ENCODE peak calls at places on chromosomes 12 and 14, in four cellular contexts. H is heart left ventricle; F is naive thymus-derived CD4-positive, alpha-beta T cell; U is GM06990. V is an unnamed sample. For H3K27me3, the result is how much of the 10 kb centered on the place peaks cover.

GRCh38 chr12:102528111-102528510 is 47.7 kb upstream of the IGF1 start:
- DNase-seq in H (no peak), F (no peak), U (no peak), V (no peak)

GRCh38 chr12:25063873-25064598 is 115.1 kb upstream of the BCAT1 start:
- DNase-seq in H (no peak), F (no peak), U (no peak), V (no peak)

GRCh38 chr14:50040401-50040775 is 76.0 kb downstream of the VCPKMT start:
- DNase-seq in H (no peak), F (peak), U (no peak), V (no peak)

GRCh38 chr12:118436002-118436724 is 59.8 kb downstream of the SUDS3 start:
- DNase-seq in H (no peak), F (no peak), U (no peak), V (peak)

GRCh38 chr12:12901158-12901791 is 9.9 kb downstream of the GPRC5A start:
- DNase-seq in H (no peak), F (no peak), U (no peak), V (no peak)

GRCh38 chr14:70642313-70643235 is 858 bp downstream of the TTC9 start:
- DNase-seq in H (no peak), F (peak), U (peak), V (peak)

GRCh38 chr14:28773917-28774691 is 7.5 kb downstream of the FOXG1 start:
- DNase-seq in H (no peak), F (no peak), U (peak), V (peak)

GRCh38 chr14:20278414-20278813 is 27.3 kb downstream of the TTC5 start:
- DNase-seq in H (no peak), F (no peak), U (no peak), V (no peak)

GRCh38 chr12:67116134-67116533 is 153.0 kb upstream of the CAND1 start:
- DNase-seq in H (no peak), F (no peak), U (no peak), V (no peak)

GRCh38 chr12:132904718-132905328 is 17.4 kb upstream of the CHFR start:
- DNase-seq in H (peak), F (peak), U (peak), V (peak)

GRCh38 chr12:52415870-52416750 is 10.0 kb upstream of the KRT82 start:
- DNase-seq in H (no peak), F (no peak), U (no peak), V (no peak)

GRCh38 chr12:107570721-107571120 is 114.9 kb upstream of the PWP1 start:
- DNase-seq in H (no peak), F (no peak), U (no peak), V (no peak)

GRCh38 chr12:109766251-109766778 is 52.7 kb downstream of the FAM222A start:
- DNase-seq in H (no peak), F (no peak), U (no peak), V (peak)

GRCh38 chr12:31859232-31859977 is 99.8 kb upstream of the RESF1 start:
- DNase-seq in H (no peak), F (no peak), U (peak), V (no peak)

GRCh38 chr14:103072595-103073366 is 11.2 kb upstream of the LBHD2 start:
- DNase-seq in H (peak), F (no peak), U (no peak), V (peak)

GRCh38 chr14:76253111-76253510 is 101.4 kb downstream of the GPATCH2L start:
- DNase-seq in H (no peak), F (no peak), U (no peak), V (no peak)

GRCh38 chr12:123829561-123829960 is 67.5 kb downstream of the DNAH10 start:
- DNase-seq in H (no peak), F (no peak), U (no peak), V (no peak)

GRCh38 chr14:51157012-51157411 is 62.1 kb upstream of the TRIM9 start:
- DNase-seq in H (no peak), F (no peak), U (no peak), V (no peak)

GRCh38 chr12:109630815-109631214 is 57.2 kb downstream of the MVK start:
- DNase-seq in H (no peak), F (no peak), U (no peak), V (no peak)

GRCh38 chr12:121776190-121777098 is 17.0 kb downstream of the RHOF start:
- DNase-seq in H (peak), F (peak), U (peak), V (peak)

GRCh38 chr12:123748661-123749060 is 13.4 kb upstream of the DNAH10 start:
- DNase-seq in H (no peak), F (no peak), U (no peak), V (no peak)

GRCh38 chr12:48069253-48069652 is 36.6 kb downstream of the SENP1 start:
- DNase-seq in H (no peak), F (no peak), U (no peak), V (no peak)

GRCh38 chr12:122366685-122367475 is 55.6 kb downstream of the CLIP1 start:
- DNase-seq in H (no peak), F (no peak), U (no peak), V (peak)

GRCh38 chr14:95143813-95144620 is 13.3 kb downstream of the DICER1 start:
- DNase-seq in H (no peak), F (no peak), U (no peak), V (no peak)
- H3K4me3 ChIP-seq in H (no peak), F (no peak), U (no peak), V (no peak)

GRCh38 chr14:67461341-67461985 is 27.1 kb downstream of the TMEM229B start:
- DNase-seq in H (no peak), F (no peak), U (no peak), V (no peak)
- H3K27me3 ChIP-seq in H (under half), F (under half), U (under half), V (under half)

GRCh38 chr12:4030938-4031702 is 157.9 kb upstream of the PARP11 start:
- DNase-seq in H (peak), F (peak), U (peak), V (peak)
- H3K4me3 ChIP-seq in H (peak), F (peak), U (no peak), V (peak)

DNA sequence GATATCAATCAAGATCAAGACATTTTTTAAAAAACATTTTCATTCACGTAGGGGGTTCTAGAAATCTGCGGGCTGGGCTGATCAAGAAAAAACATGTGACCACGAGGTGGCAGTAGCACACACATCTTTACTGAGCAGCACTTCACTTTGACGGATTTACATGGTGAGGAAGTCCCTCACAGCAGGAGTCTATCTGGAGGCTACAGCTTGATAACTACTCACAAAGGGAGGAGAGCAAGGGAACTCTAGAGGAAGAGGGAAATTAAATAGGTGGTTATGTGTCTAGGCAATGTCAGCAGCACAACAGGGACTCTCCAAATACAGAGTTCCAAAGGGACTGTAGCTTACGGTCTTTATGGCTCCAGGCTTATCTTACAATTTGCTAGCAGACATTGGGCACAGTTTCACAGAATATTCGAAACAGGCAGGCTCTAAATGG is 248.1 kb downstream of the DPY19L2 start:
- DNase-seq in H (no peak), F (peak), U (peak), V (peak)
- H3K27me3 ChIP-seq in H (under half), F (under half), U (under half), V (under half)

GRCh38 chr14:38211258-38211735 is 3.6 kb downstream of the SSTR1 start:
- DNase-seq in H (no peak), F (no peak), U (no peak), V (peak)

GRCh38 chr14:38209572-38210159 is 2.0 kb downstream of the SSTR1 start:
- DNase-seq in H (peak), F (no peak), U (no peak), V (peak)

GRCh38 chr14:38208825-38209562 is 1.3 kb downstream of the SSTR1 start:
- DNase-seq in H (peak), F (no peak), U (no peak), V (peak)

GRCh38 chr14:38210587-38211257 is 3.0 kb downstream of the SSTR1 start:
- DNase-seq in H (no peak), F (no peak), U (no peak), V (peak)

DNA sequence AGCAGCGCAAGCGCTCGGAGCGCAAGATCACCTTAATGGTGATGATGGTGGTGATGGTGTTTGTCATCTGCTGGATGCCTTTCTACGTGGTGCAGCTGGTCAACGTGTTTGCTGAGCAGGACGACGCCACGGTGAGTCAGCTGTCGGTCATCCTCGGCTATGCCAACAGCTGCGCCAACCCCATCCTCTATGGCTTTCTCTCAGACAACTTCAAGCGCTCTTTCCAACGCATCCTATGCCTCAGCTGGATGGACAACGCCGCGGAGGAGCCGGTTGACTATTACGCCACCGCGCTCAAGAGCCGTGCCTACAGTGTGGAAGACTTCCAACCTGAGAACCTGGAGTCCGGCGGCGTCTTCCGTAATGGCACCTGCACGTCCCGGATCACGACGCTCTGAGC is 2.5 kb downstream of the SSTR1 start:
- DNase-seq in H (no peak), F (no peak), U (no peak), V (no peak)
- H3K4me3 ChIP-seq in H (peak), F (no peak), U (no peak), V (peak)

GRCh38 chr14:100679170-100679569 is 47.5 kb upstream of the DLK1 start:
- DNase-seq in H (no peak), F (no peak), U (no peak), V (no peak)

GRCh38 chr14:100679707-100680438 is 46.8 kb upstream of the DLK1 start:
- DNase-seq in H (peak), F (no peak), U (no peak), V (no peak)

GRCh38 chr14:100680439-100681051 is 46.1 kb upstream of the DLK1 start:
- DNase-seq in H (no peak), F (no peak), U (no peak), V (peak)

GRCh38 chr14:100682749-100683148 is 43.9 kb upstream of the DLK1 start:
- DNase-seq in H (no peak), F (no peak), U (no peak), V (no peak)

GRCh38 chr14:100681111-100681510 is 45.6 kb upstream of the DLK1 start:
- DNase-seq in H (no peak), F (no peak), U (no peak), V (no peak)
- H3K27me3 ChIP-seq in H (under half), F (under half), U (under half), V (under half)

V was measured in H7.